ENCODE peak calls at places on chromosomes 12 and 14, in nine cellular contexts. F, U, J, G, L, V, P, K and R are unnamed samples.

GRCh38 chr12:54301428-54302045 is 722 bp upstream of the NFE2 start:
- DNase-seq in K (no peak), P (no peak), J (no peak), U (no peak), G (no peak), L (no peak), F (no peak), V (no peak), R (no peak)

GRCh38 chr14:95389471-95390011 is 69.8 kb upstream of the CLMN start:
- DNase-seq in K (no peak), P (no peak), L (no peak), V (no peak), U (no peak), G (no peak), J (peak; percentile 94), F (no peak), R (no peak)

GRCh38 chr14:26765768-26766550 is 168.1 kb upstream of the NOVA1 start:
- DNase-seq in G (no peak), U (no peak), L (no peak), F (no peak), K (no peak), P (no peak), J (no peak), V (peak; percentile 88), R (peak; percentile 92)

GRCh38 chr14:22463763-22464173 is 125.3 kb downstream of the DAD1 start:
- DNase-seq in P (no peak), J (no peak), K (no peak), V (no peak), L (no peak), F (no peak), U (no peak), G (no peak), R (no peak)

GRCh38 chr14:69500736-69501135 is 16.2 kb downstream of the PLEKHD1 start:
- DNase-seq in J (peak; percentile 42), F (no peak), L (no peak), K (no peak), G (no peak), U (no peak), P (no peak), V (no peak), R (no peak)

GRCh38 chr12:124927325-124928094 is 13.1 kb upstream of the UBC start:
- DNase-seq in L (no peak), K (peak; percentile 90), F (no peak), G (peak; percentile 96), P (peak; percentile 77), V (no peak), J (peak; percentile 94), U (no peak), R (peak; percentile 75)

GRCh38 chr12:124277394-124278222 is 17.3 kb upstream of the RFLNA start:
- DNase-seq in U (no peak), J (no peak), P (no peak), V (no peak), G (no peak), L (no peak), K (no peak), F (no peak), R (no peak)

GRCh38 chr12:108967869-108968540 is 52.9 kb downstream of the SVOP start:
- DNase-seq in G (no peak), J (no peak), V (no peak), K (no peak), F (no peak), L (no peak), U (no peak), P (peak; percentile 52), R (no peak)

GRCh38 chr12:33671676-33672075 is 232.1 kb upstream of the SYT10 start:
- DNase-seq in V (no peak), K (no peak), G (no peak), J (no peak), U (no peak), F (no peak), L (no peak), P (no peak), R (no peak)

GRCh38 chr12:111841236-111841749 is 735 bp upstream of the MAPKAPK5 start:
- DNase-seq in K (no peak), U (no peak), F (no peak), P (no peak), L (no peak), J (no peak), V (no peak), G (no peak), R (no peak)

GRCh38 chr14:74616996-74617700 is 5.1 kb upstream of the LTBP2 start:
- DNase-seq in F (no peak), K (no peak), G (no peak), L (no peak), J (no peak), U (no peak), V (no peak), P (no peak), R (peak; percentile 80)

GRCh38 chr14:95072310-95072709 is 85.0 kb downstream of the DICER1 start:
- DNase-seq in K (no peak), U (no peak), J (no peak), P (no peak), V (no peak), G (no peak), F (no peak), L (no peak), R (no peak)

GRCh38 chr12:42315108-42315507 is 10.8 kb downstream of the ZCRB1 start:
- DNase-seq in P (no peak), K (no peak), L (no peak), F (no peak), U (no peak), V (no peak), J (no peak), G (no peak), R (no peak)

GRCh38 chr14:73785834-73786631 is 65.6 kb upstream of the PTGR2 start:
- DNase-seq in F (no peak), V (peak; percentile 89), L (no peak), J (peak; percentile 89), P (peak; percentile 56), G (peak; percentile 87), K (peak; percentile 86), U (peak; percentile 27), R (peak; percentile 96)

GRCh38 chr12:27276275-27276674 is 32.2 kb downstream of the STK38L start:
- DNase-seq in F (no peak), K (no peak), G (no peak), J (no peak), L (no peak), V (no peak), P (no peak), U (no peak), R (no peak)

GRCh38 chr12:33605776-33606175 is 166.2 kb upstream of the SYT10 start:
- DNase-seq in U (no peak), P (no peak), K (no peak), V (no peak), G (no peak), F (peak; percentile 11), L (no peak), J (no peak), R (peak; percentile 19)

GRCh38 chr12:31890295-31891285 is 68.6 kb upstream of the RESF1 start:
- DNase-seq in J (no peak), U (no peak), L (no peak), F (no peak), V (no peak), G (no peak), K (peak; percentile 81), P (no peak), R (peak; percentile 49)

GRCh38 chr12:131854861-131855476 is 26.8 kb downstream of the MMP17 start:
- DNase-seq in U (no peak), V (no peak), L (no peak), K (no peak), F (no peak), P (no peak), G (no peak), J (no peak), R (no peak)

GRCh38 chr14:75077794-75078193 is 8.4 kb downstream of the ZC2HC1C start:
- DNase-seq in K (no peak), F (no peak), P (no peak), L (no peak), V (no peak), J (no peak), G (no peak), U (no peak), R (no peak)

GRCh38 chr14:74695406-74695805 is 17.5 kb downstream of the AREL1 start:
- DNase-seq in L (no peak), G (no peak), J (no peak), U (no peak), F (no peak), K (no peak), V (no peak), P (no peak), R (no peak)

GRCh38 chr14:102878970-102879460 is 43.4 kb upstream of the AMN start:
- DNase-seq in J (no peak), U (no peak), K (no peak), G (no peak), L (no peak), V (no peak), F (peak; percentile 36), P (no peak), R (no peak)

GRCh38 chr12:131139363-131140068 is 185.8 kb downstream of the ADGRD1 start:
- DNase-seq in G (no peak), J (no peak), K (no peak), U (no peak), P (no peak), L (no peak), F (no peak), V (no peak), R (no peak)

GRCh38 chr12:65748332-65748731 is 76.0 kb upstream of the HMGA2 start:
- DNase-seq in J (no peak), K (no peak), G (no peak), V (no peak), U (no peak), L (no peak), F (no peak), P (no peak), R (no peak)